ENCODE peak calls at places on chromosomes 7 and 10, in eight cellular contexts. P, K, S, H, M, U, A and L are unnamed samples.
A peak's percentile ranks its signal among the peaks of the same experiment; 100 is the strongest.

GRCh38 chr7:101916041-101916800 is 98.8 kb downstream of the CUX1 start:
- DNase-seq in H (no peak), U (no peak), A (no peak), P (peak; percentile 53), M (no peak), K (no peak), S (no peak), L (no peak)

GRCh38 chr10:113051456-113051855 is 101.4 kb downstream of the TCF7L2 start:
- DNase-seq in A (no peak), U (no peak), S (no peak), H (no peak), K (no peak), P (no peak), M (no peak), L (no peak)

GRCh38 chr7:103988468-103989199 is 824 bp downstream of the RELN start:
- DNase-seq in P (no peak), H (no peak), S (no peak), U (no peak), M (no peak), K (no peak), A (no peak), L (no peak)

GRCh38 chr10:90658791-90659190 is 199.0 kb downstream of the HTR7 start:
- DNase-seq in A (no peak), S (no peak), K (no peak), M (no peak), P (no peak), U (no peak), H (no peak), L (peak; percentile 8)

GRCh38 chr7:101739757-101740398 is 77.5 kb upstream of the CUX1 start:
- DNase-seq in H (no peak), K (peak; percentile 58), U (no peak), S (no peak), P (no peak), M (no peak), A (no peak), L (no peak)

GRCh38 chr7:137354361-137354760 is 10.8 kb upstream of the PTN start:
- DNase-seq in K (peak; percentile 24), H (no peak), M (peak; percentile 33), A (no peak), S (no peak), U (no peak), P (peak; percentile 61), L (no peak)

GRCh38 chr10:107409517-107409916 is 245.0 kb upstream of the SORCS1 start:
- DNase-seq in U (no peak), M (peak; percentile 1), S (no peak), K (no peak), P (no peak), A (no peak), H (no peak), L (no peak)

GRCh38 chr7:44223362-44224114 is 22.8 kb downstream of the YKT6 start:
- DNase-seq in A (no peak), S (no peak), H (no peak), U (no peak), K (no peak), P (no peak), M (no peak), L (no peak)

GRCh38 chr7:2670720-2671391 is 17.1 kb upstream of the AMZ1 start:
- DNase-seq in H (peak; percentile 49), U (peak; percentile 86), A (no peak), M (peak; percentile 32), P (peak; percentile 81), K (peak; percentile 75), S (peak; percentile 16), L (peak; percentile 56)

GRCh38 chr7:44158873-44159631 is 17.9 kb upstream of the MYL7 start:
- DNase-seq in A (no peak), P (peak; percentile 49), K (no peak), S (no peak), H (no peak), M (no peak), U (no peak), L (no peak)

GRCh38 chr7:100801833-100802568 is 25.3 kb downstream of the EPHB4 start:
- DNase-seq in S (no peak), U (no peak), M (peak; percentile 26), P (no peak), A (no peak), H (no peak), K (peak; percentile 23), L (peak; percentile 93)

GRCh38 chr7:157656195-157656769 is 319.5 kb downstream of the DNAJB6 start:
- DNase-seq in P (no peak), A (no peak), U (no peak), K (no peak), M (no peak), H (no peak), S (no peak), L (no peak)

GRCh38 chr10:59968705-59969104 is 62.3 kb upstream of the CCDC6 start:
- DNase-seq in K (no peak), H (no peak), P (no peak), U (no peak), A (no peak), S (no peak), M (no peak), L (no peak)

GRCh38 chr7:2037805-2038635 is 194.7 kb downstream of the MAD1L1 start:
- DNase-seq in P (peak; percentile 54), S (no peak), U (no peak), M (no peak), A (no peak), H (no peak), K (no peak), L (peak; percentile 64)

GRCh38 chr10:80952436-80952835 is 414.7 kb downstream of the SH2D4B start:
- DNase-seq in M (no peak), H (no peak), U (no peak), K (no peak), S (no peak), A (no peak), P (no peak), L (no peak)

GRCh38 chr7:30934225-30934624 is 22.6 kb downstream of the AQP1 start:
- DNase-seq in U (no peak), K (no peak), S (no peak), H (no peak), A (no peak), M (no peak), P (no peak), L (no peak)

GRCh38 chr10:118729641-118730258 is 25.0 kb downstream of the CACUL1 start:
- DNase-seq in K (peak; percentile 1), P (no peak), A (no peak), M (no peak), H (no peak), S (no peak), U (no peak), L (no peak)

GRCh38 chr10:62422068-62422590 is 48.0 kb downstream of the ZNF365 start:
- DNase-seq in M (peak; percentile 62), P (no peak), K (no peak), H (no peak), S (no peak), U (no peak), A (no peak), L (peak; percentile 65)

GRCh38 chr10:110746254-110746826 is 102.2 kb downstream of the RBM20 start:
- DNase-seq in H (peak; percentile 26), K (peak; percentile 51), M (peak; percentile 59), P (no peak), S (no peak), U (no peak), A (no peak), L (peak; percentile 42)

GRCh38 chr7:130292682-130293257 is at the start of gene CPA4:
- DNase-seq in A (peak; percentile 60), U (no peak), K (no peak), S (no peak), M (peak; percentile 98), H (no peak), P (no peak), L (peak; percentile 98)

GRCh38 chr7:1169409-1170368 is 9.7 kb upstream of the ZFAND2A start:
- DNase-seq in M (peak; percentile 61), H (peak; percentile 95), A (peak; percentile 48), P (peak; percentile 91), U (peak; percentile 85), K (no peak), S (no peak), L (no peak)

GRCh38 chr7:112587504-112587903 is 106.7 kb downstream of the LSMEM1 start:
- DNase-seq in U (no peak), S (no peak), A (no peak), M (no peak), K (no peak), P (no peak), H (no peak), L (no peak)

GRCh38 chr10:119113805-119114732 is 10.2 kb downstream of the DENND10 start:
- DNase-seq in H (no peak), U (no peak), A (no peak), K (no peak), S (no peak), P (no peak), M (peak; percentile 86), L (peak; percentile 49)

GRCh38 chr10:101001225-101002035 is 1.8 kb downstream of the LZTS2 start:
- DNase-seq in K (no peak), P (peak; percentile 94), M (peak; percentile 90), H (no peak), U (no peak), S (no peak), A (peak; percentile 85), L (peak; percentile 54)

GRCh38 chr10:61280303-61280702 is 172.9 kb downstream of the TMEM26 start:
- DNase-seq in M (peak; percentile 58), A (no peak), H (no peak), P (no peak), S (no peak), U (no peak), K (no peak), L (peak; percentile 54)

GRCh38 chr10:69757553-69758309 is 44.0 kb upstream of the COL13A1 start:
- DNase-seq in H (no peak), S (no peak), K (peak; percentile 65), M (no peak), U (no peak), P (no peak), A (no peak), L (peak; percentile 26)

GRCh38 chr7:1449951-1450350 is 9.3 kb downstream of the MICALL2 start:
- DNase-seq in U (no peak), S (no peak), K (no peak), P (no peak), H (no peak), A (no peak), M (no peak), L (no peak)

GRCh38 chr7:20952891-20953290 is 166.2 kb upstream of the SP8 start:
- DNase-seq in K (no peak), S (no peak), P (no peak), A (no peak), H (no peak), U (no peak), M (no peak), L (no peak)

GRCh38 chr10:91682912-91683311 is 50.0 kb upstream of the PPP1R3C start:
- DNase-seq in S (no peak), P (no peak), K (no peak), H (no peak), A (no peak), U (no peak), M (no peak), L (no peak)

GRCh38 chr10:23994459-23995046 is 214.4 kb upstream of the KIAA1217 start:
- DNase-seq in P (peak; percentile 82), M (peak; percentile 44), A (peak; percentile 4), U (peak; percentile 15), S (no peak), K (no peak), H (no peak), L (no peak)

GRCh38 chr7:103447073-103447960 is 1.3 kb upstream of the SLC26A5 start:
- DNase-seq in U (peak; percentile 42), A (no peak), S (no peak), M (peak; percentile 46), P (peak; percentile 56), H (no peak), K (peak; percentile 61), L (peak; percentile 12)

GRCh38 chr10:28838908-28839307 is 161.6 kb downstream of the BAMBI start:
- DNase-seq in A (no peak), U (no peak), H (no peak), S (no peak), P (no peak), M (peak; percentile 62), K (peak; percentile 36), L (peak; percentile 12)

GRCh38 chr10:77004917-77005564 is 632.6 kb downstream of the KCNMA1 start:
- DNase-seq in H (no peak), M (peak; percentile 45), U (no peak), K (peak; percentile 23), A (no peak), P (no peak), S (no peak), L (peak; percentile 17)

GRCh38 chr10:4765428-4765827 is 60.6 kb upstream of the AKR1E2 start:
- DNase-seq in S (no peak), P (no peak), A (no peak), H (no peak), K (no peak), M (no peak), U (no peak), L (no peak)